ENCODE peak calls at places on chromosome 12, in seven cellular contexts. One of them, this sample, is unnamed.
A peak's percentile ranks its signal among the peaks of the same experiment; 100 is the strongest.

GRCh38 chr12:111693818-111694217 is 8.0 kb downstream of the ACAD10 start:
- DNase-seq in PC-9: no peak
- DNase-seq in IMR-90: no peak
- DNase-seq in hepatocyte: no peak
- DNase-seq in stomach: no peak
- DNase-seq in esophagus squamous epithelium: no peak
- DNase-seq in CD4-positive, CD25-positive, alpha-beta regulatory T cell: no peak
- DNase-seq in this sample: no peak

GRCh38 chr12:124160102-124160501 is 134.8 kb upstream of the RFLNA start:
- DNase-seq in stomach: no peak
- DNase-seq in IMR-90: no peak
- DNase-seq in hepatocyte: no peak
- DNase-seq in PC-9: no peak
- DNase-seq in esophagus squamous epithelium: no peak
- DNase-seq in CD4-positive, CD25-positive, alpha-beta regulatory T cell: no peak
- DNase-seq in this sample: no peak

GRCh38 chr12:43758247-43758727 is 303 bp downstream of the PUS7L start:
- DNase-seq in IMR-90: peak; percentile 38
- DNase-seq in PC-9: no peak
- DNase-seq in CD4-positive, CD25-positive, alpha-beta regulatory T cell: no peak
- DNase-seq in esophagus squamous epithelium: no peak
- DNase-seq in hepatocyte: peak; percentile 54
- DNase-seq in stomach: peak; percentile 26
- DNase-seq in this sample: peak; percentile 30

GRCh38 chr12:84727964-84728363 is 184.6 kb downstream of the SLC6A15 start:
- DNase-seq in esophagus squamous epithelium: no peak
- DNase-seq in CD4-positive, CD25-positive, alpha-beta regulatory T cell: no peak
- DNase-seq in PC-9: peak; percentile 52
- DNase-seq in IMR-90: no peak
- DNase-seq in hepatocyte: peak; percentile 8
- DNase-seq in stomach: no peak
- DNase-seq in this sample: no peak

GRCh38 chr12:91109148-91109564 is 2.1 kb downstream of the LUM start:
- DNase-seq in esophagus squamous epithelium: no peak
- DNase-seq in PC-9: no peak
- DNase-seq in hepatocyte: peak; percentile 84
- DNase-seq in CD4-positive, CD25-positive, alpha-beta regulatory T cell: peak; percentile 62
- DNase-seq in IMR-90: peak; percentile 80
- DNase-seq in stomach: peak; percentile 78
- DNase-seq in this sample: peak; percentile 46

GRCh38 chr12:96257550-96258392 is 63.6 kb downstream of the ELK3 start:
- DNase-seq in hepatocyte: no peak
- DNase-seq in CD4-positive, CD25-positive, alpha-beta regulatory T cell: no peak
- DNase-seq in stomach: no peak
- DNase-seq in PC-9: no peak
- DNase-seq in IMR-90: peak; percentile 54
- DNase-seq in esophagus squamous epithelium: no peak
- DNase-seq in this sample: no peak

GRCh38 chr12:93297032-93297431 is 80.7 kb upstream of the NUDT4 start:
- DNase-seq in IMR-90: no peak
- DNase-seq in stomach: no peak
- DNase-seq in hepatocyte: no peak
- DNase-seq in esophagus squamous epithelium: no peak
- DNase-seq in PC-9: no peak
- DNase-seq in CD4-positive, CD25-positive, alpha-beta regulatory T cell: no peak
- DNase-seq in this sample: no peak

GRCh38 chr12:49546481-49546880 is 7.7 kb downstream of the KCNH3 start:
- DNase-seq in esophagus squamous epithelium: no peak
- DNase-seq in hepatocyte: no peak
- DNase-seq in CD4-positive, CD25-positive, alpha-beta regulatory T cell: no peak
- DNase-seq in PC-9: no peak
- DNase-seq in stomach: no peak
- DNase-seq in IMR-90: no peak
- DNase-seq in this sample: no peak

GRCh38 chr12:77925536-77926108 is 94.9 kb downstream of the NAV3 start:
- DNase-seq in hepatocyte: peak; percentile 85
- DNase-seq in esophagus squamous epithelium: no peak
- DNase-seq in PC-9: peak; percentile 64
- DNase-seq in IMR-90: peak; percentile 92
- DNase-seq in stomach: peak; percentile 72
- DNase-seq in CD4-positive, CD25-positive, alpha-beta regulatory T cell: peak; percentile 42
- DNase-seq in this sample: peak; percentile 78

GRCh38 chr12:28933864-28934527 is 215.1 kb upstream of the FAR2 start:
- DNase-seq in CD4-positive, CD25-positive, alpha-beta regulatory T cell: no peak
- DNase-seq in hepatocyte: no peak
- DNase-seq in IMR-90: peak; percentile 28
- DNase-seq in PC-9: no peak
- DNase-seq in stomach: no peak
- DNase-seq in esophagus squamous epithelium: no peak
- DNase-seq in this sample: no peak

GRCh38 chr12:131628341-131628740 is 82.5 kb upstream of the SFSWAP start:
- DNase-seq in hepatocyte: no peak
- DNase-seq in PC-9: no peak
- DNase-seq in IMR-90: no peak
- DNase-seq in esophagus squamous epithelium: no peak
- DNase-seq in stomach: no peak
- DNase-seq in CD4-positive, CD25-positive, alpha-beta regulatory T cell: no peak
- DNase-seq in this sample: no peak

GRCh38 chr12:64392221-64392620 is 1.7 kb upstream of the C12orf56 start:
- DNase-seq in PC-9: no peak
- DNase-seq in hepatocyte: peak; percentile 49
- DNase-seq in IMR-90: peak; percentile 56
- DNase-seq in stomach: no peak
- DNase-seq in CD4-positive, CD25-positive, alpha-beta regulatory T cell: peak; percentile 72
- DNase-seq in esophagus squamous epithelium: no peak
- DNase-seq in this sample: no peak

GRCh38 chr12:6234906-6235305 is 34.7 kb downstream of the CD9 start:
- DNase-seq in CD4-positive, CD25-positive, alpha-beta regulatory T cell: no peak
- DNase-seq in stomach: no peak
- DNase-seq in PC-9: no peak
- DNase-seq in IMR-90: no peak
- DNase-seq in esophagus squamous epithelium: no peak
- DNase-seq in hepatocyte: no peak
- DNase-seq in this sample: no peak
- H3K36me3 ChIP-seq in CD4-positive, CD25-positive, alpha-beta regulatory T cell: no peaks in the 10 kb centered on the region
- H3K36me3 ChIP-seq in stomach: peaks cover 40% of the 10 kb centered on the region
- H3K36me3 ChIP-seq in PC-9: peaks cover 50% of the 10 kb centered on the region
- H3K36me3 ChIP-seq in IMR-90: peaks cover 18% of the 10 kb centered on the region
- H3K36me3 ChIP-seq in esophagus squamous epithelium: peaks cover 20% of the 10 kb centered on the region
- H3K36me3 ChIP-seq in hepatocyte: no peaks in the 10 kb centered on the region
- H3K36me3 ChIP-seq in this sample: no peaks in the 10 kb centered on the region

DNA sequence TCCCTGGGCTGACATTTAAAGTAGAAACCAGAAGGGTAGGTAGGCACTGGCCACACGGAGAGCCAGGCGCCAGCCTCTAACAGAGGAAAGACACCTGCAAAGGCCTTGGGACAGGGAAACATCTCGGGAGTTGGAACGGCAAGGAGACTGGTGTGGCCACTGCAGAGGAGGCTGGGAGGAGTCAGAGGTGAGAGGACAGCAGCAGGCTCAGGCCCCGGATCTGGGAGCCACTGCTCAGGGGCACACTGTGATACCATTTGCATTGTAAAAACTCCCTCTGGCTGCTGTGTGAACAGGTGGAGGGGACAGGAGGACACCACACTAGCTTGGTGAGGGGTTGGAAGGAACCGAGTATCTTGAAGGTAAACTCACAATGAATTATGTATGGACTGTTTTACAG is 2.7 kb downstream of the ANHX start:
- DNase-seq in IMR-90: no peak
- DNase-seq in stomach: no peak
- DNase-seq in PC-9: no peak
- DNase-seq in esophagus squamous epithelium: no peak
- DNase-seq in hepatocyte: no peak
- DNase-seq in CD4-positive, CD25-positive, alpha-beta regulatory T cell: no peak
- DNase-seq in this sample: no peak
- H3K9me3 ChIP-seq in IMR-90: peaks cover 66% of the 10 kb centered on the region
- H3K9me3 ChIP-seq in stomach: no peaks in the 10 kb centered on the region
- H3K9me3 ChIP-seq in PC-9: no peaks in the 10 kb centered on the region
- H3K9me3 ChIP-seq in esophagus squamous epithelium: peaks cover 25% of the 10 kb centered on the region
- H3K9me3 ChIP-seq in hepatocyte: no peaks in the 10 kb centered on the region
- H3K9me3 ChIP-seq in CD4-positive, CD25-positive, alpha-beta regulatory T cell: peaks cover 4% of the 10 kb centered on the region
- H3K9me3 ChIP-seq in this sample: peaks cover 34% of the 10 kb centered on the region

DNA sequence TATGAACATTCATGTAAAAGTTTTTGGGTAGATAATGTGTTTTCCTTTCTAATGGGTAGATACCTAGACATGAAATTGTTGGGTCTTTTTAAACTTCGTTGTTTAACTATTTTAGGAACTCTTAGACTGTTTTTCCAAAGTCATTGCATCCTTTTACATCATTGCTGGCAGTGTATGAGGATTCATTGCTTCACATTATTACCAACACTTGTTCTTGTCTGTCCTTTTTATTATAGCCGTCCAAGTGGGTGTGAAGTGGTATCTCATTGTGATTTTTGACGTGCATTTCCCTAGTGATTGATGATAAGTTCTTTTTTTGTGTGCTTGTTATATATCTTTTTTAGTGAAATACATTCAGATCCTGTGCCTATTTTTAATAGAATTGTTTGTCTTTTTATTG is 39.4 kb downstream of the USP15 start:
- DNase-seq in IMR-90: no peak
- DNase-seq in PC-9: no peak
- DNase-seq in CD4-positive, CD25-positive, alpha-beta regulatory T cell: no peak
- DNase-seq in esophagus squamous epithelium: no peak
- DNase-seq in stomach: no peak
- DNase-seq in hepatocyte: no peak
- DNase-seq in this sample: no peak
- H3K36me3 ChIP-seq in IMR-90: peaks cover 16% of the 10 kb centered on the region
- H3K36me3 ChIP-seq in PC-9: peaks cover 21% of the 10 kb centered on the region
- H3K36me3 ChIP-seq in CD4-positive, CD25-positive, alpha-beta regulatory T cell: peaks cover 81% of the 10 kb centered on the region
- H3K36me3 ChIP-seq in esophagus squamous epithelium: no peaks in the 10 kb centered on the region
- H3K36me3 ChIP-seq in stomach: peaks cover 17% of the 10 kb centered on the region
- H3K36me3 ChIP-seq in hepatocyte: no peaks in the 10 kb centered on the region
- H3K36me3 ChIP-seq in this sample: peaks cover 54% of the 10 kb centered on the region

GRCh38 chr12:38025916-38026315 is 290.7 kb upstream of the ALG10B start:
- DNase-seq in CD4-positive, CD25-positive, alpha-beta regulatory T cell: no peak
- DNase-seq in hepatocyte: no peak
- DNase-seq in esophagus squamous epithelium: no peak
- DNase-seq in stomach: no peak
- DNase-seq in PC-9: no peak
- DNase-seq in IMR-90: no peak
- DNase-seq in this sample: no peak
- H3K9me3 ChIP-seq in CD4-positive, CD25-positive, alpha-beta regulatory T cell: peaks cover 12% of the 10 kb centered on the region
- H3K9me3 ChIP-seq in hepatocyte: peaks cover 13% of the 10 kb centered on the region
- H3K9me3 ChIP-seq in esophagus squamous epithelium: peaks cover 8% of the 10 kb centered on the region
- H3K9me3 ChIP-seq in stomach: peaks cover 18% of the 10 kb centered on the region
- H3K9me3 ChIP-seq in PC-9: peaks cover 16% of the 10 kb centered on the region
- H3K9me3 ChIP-seq in IMR-90: peaks cover 2% of the 10 kb centered on the region
- H3K9me3 ChIP-seq in this sample: peaks cover 6% of the 10 kb centered on the region

GRCh38 chr12:110004598-110004997 is 5.4 kb downstream of the ANKRD13A start:
- DNase-seq in hepatocyte: no peak
- DNase-seq in IMR-90: no peak
- DNase-seq in stomach: no peak
- DNase-seq in esophagus squamous epithelium: no peak
- DNase-seq in CD4-positive, CD25-positive, alpha-beta regulatory T cell: peak; percentile 33
- DNase-seq in PC-9: no peak
- DNase-seq in this sample: no peak
- H3K36me3 ChIP-seq in hepatocyte: no peaks in the 10 kb centered on the region
- H3K36me3 ChIP-seq in IMR-90: peaks cover 10% of the 10 kb centered on the region
- H3K36me3 ChIP-seq in stomach: no peaks in the 10 kb centered on the region
- H3K36me3 ChIP-seq in esophagus squamous epithelium: no peaks in the 10 kb centered on the region
- H3K36me3 ChIP-seq in CD4-positive, CD25-positive, alpha-beta regulatory T cell: peaks cover 7% of the 10 kb centered on the region
- H3K36me3 ChIP-seq in PC-9: no peaks in the 10 kb centered on the region
- H3K36me3 ChIP-seq in this sample: peaks cover 10% of the 10 kb centered on the region

DNA sequence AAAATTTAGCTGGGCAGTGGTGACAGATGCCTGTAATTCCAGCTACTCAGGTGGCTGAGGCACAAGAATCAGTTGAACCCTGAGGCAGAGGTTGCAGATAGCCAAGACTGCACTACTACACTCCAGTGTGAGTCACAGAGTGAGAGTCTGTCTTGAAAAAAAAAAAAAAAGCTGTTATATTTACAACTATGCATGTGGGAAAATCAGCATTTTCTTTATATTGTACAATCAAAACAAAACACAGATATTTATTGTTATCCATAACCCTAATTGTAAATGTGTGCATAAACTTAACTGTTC is 12.5 kb downstream of the C1R start:
- DNase-seq in stomach: no peak
- DNase-seq in PC-9: peak; percentile 84
- DNase-seq in CD4-positive, CD25-positive, alpha-beta regulatory T cell: no peak
- DNase-seq in esophagus squamous epithelium: no peak
- DNase-seq in hepatocyte: peak; percentile 30
- DNase-seq in IMR-90: peak; percentile 76
- DNase-seq in this sample: no peak
- H3K9me3 ChIP-seq in stomach: no peaks in the 10 kb centered on the region
- H3K9me3 ChIP-seq in PC-9: no peaks in the 10 kb centered on the region
- H3K9me3 ChIP-seq in CD4-positive, CD25-positive, alpha-beta regulatory T cell: no peaks in the 10 kb centered on the region
- H3K9me3 ChIP-seq in esophagus squamous epithelium: no peaks in the 10 kb centered on the region
- H3K9me3 ChIP-seq in hepatocyte: no peaks in the 10 kb centered on the region
- H3K9me3 ChIP-seq in IMR-90: no peaks in the 10 kb centered on the region
- H3K9me3 ChIP-seq in this sample: no peaks in the 10 kb centered on the region

This sample was measured in WERI-Rb-1.